ENCODE peak calls at places on chromosomes 2 and 18, in seven cellular contexts. M is esophagus squamous epithelium, T is sigmoid colon, E is endodermal cell, A is stomach, U is pancreas, R is A549. O is an unnamed sample.
A peak's percentile ranks its signal among the peaks of the same experiment; 100 is the strongest.

GRCh38 chr2:42944744-42945415 is 152.5 kb upstream of the HAAO start:
- DNase-seq in R (peak; percentile 44), U (no peak), M (no peak), E (no peak), T (no peak), A (no peak), O (no peak)

GRCh38 chr2:142834003-142834402 is 43.5 kb upstream of the KYNU start:
- DNase-seq in U (no peak), A (no peak), T (no peak), M (no peak), R (no peak), E (no peak), O (no peak)

GRCh38 chr2:6072757-6073156 is 380.6 kb downstream of the SOX11 start:
- DNase-seq in M (no peak), A (no peak), U (no peak), T (no peak), R (no peak), E (no peak), O (no peak)

GRCh38 chr18:9079863-9080528 is 22.5 kb upstream of the NDUFV2 start:
- DNase-seq in E (no peak), U (no peak), T (no peak), A (no peak), R (no peak), M (no peak), O (no peak)

GRCh38 chr2:114464961-114465706 is 22.7 kb downstream of the DPP10 start:
- DNase-seq in T (no peak), R (no peak), E (no peak), U (no peak), A (no peak), M (no peak), O (no peak)

GRCh38 chr2:196821195-196821594 is 12.0 kb upstream of the C2orf66 start:
- DNase-seq in E (no peak), M (no peak), A (no peak), T (no peak), U (no peak), R (no peak), O (no peak)

GRCh38 chr2:199851886-199852285 is 894 bp upstream of the FTCDNL1 start:
- DNase-seq in M (no peak), T (no peak), A (no peak), R (no peak), U (no peak), E (no peak), O (no peak)

GRCh38 chr18:78625446-78625845 is 354.2 kb upstream of the SALL3 start:
- DNase-seq in U (no peak), E (no peak), M (no peak), A (no peak), T (no peak), R (no peak), O (no peak)

GRCh38 chr2:42566837-42567251 is 1.6 kb upstream of the MTA3 start:
- DNase-seq in U (no peak), R (no peak), T (no peak), E (no peak), A (no peak), M (no peak), O (no peak)

GRCh38 chr2:26723475-26723874 is 31.0 kb downstream of the KCNK3 start:
- DNase-seq in U (no peak), A (no peak), T (no peak), M (no peak), R (no peak), E (no peak), O (no peak)

GRCh38 chr18:80166240-80166639 is 57.2 kb downstream of the ADNP2 start:
- DNase-seq in T (no peak), A (peak; percentile 15), R (no peak), U (no peak), M (no peak), E (no peak), O (no peak)

GRCh38 chr2:164625378-164625971 is 4.2 kb upstream of the GRB14 start:
- DNase-seq in R (no peak), T (no peak), M (no peak), E (no peak), U (no peak), A (no peak), O (no peak)

GRCh38 chr2:82062469-82062868 is 1757.9 kb upstream of the LRRTM1 start:
- DNase-seq in R (no peak), A (no peak), E (no peak), U (no peak), M (no peak), T (no peak), O (no peak)

GRCh38 chr2:105847056-105847455 is 102.3 kb downstream of the NCK2 start:
- DNase-seq in T (no peak), U (no peak), R (no peak), M (no peak), E (no peak), A (no peak), O (no peak)

GRCh38 chr2:235041221-235041917 is 89.6 kb downstream of the SH3BP4 start:
- DNase-seq in R (no peak), U (no peak), E (no peak), A (no peak), M (no peak), T (no peak), O (no peak)

GRCh38 chr2:232897386-232897970 is 27.4 kb downstream of the SNORC start:
- DNase-seq in R (no peak), T (no peak), U (no peak), M (no peak), A (peak; percentile 19), E (peak; percentile 31), O (no peak)

GRCh38 chr2:128791983-128792315 is 473.3 kb upstream of the HS6ST1 start:
- DNase-seq in M (no peak), R (no peak), E (no peak), T (no peak), U (no peak), A (no peak), O (no peak)

GRCh38 chr2:121284424-121285076 is 452 bp downstream of the TFCP2L1 start:
- DNase-seq in M (no peak), A (no peak), U (peak; percentile 54), R (peak; percentile 14), T (no peak), E (peak; percentile 76), O (no peak)

GRCh38 chr18:10164241-10165160 is 250.7 kb downstream of the VAPA start:
- DNase-seq in E (no peak), M (no peak), T (no peak), A (no peak), R (no peak), U (peak; percentile 41), O (no peak)

GRCh38 chr2:237859082-237859433 is 365 bp upstream of the RAMP1 start:
- DNase-seq in R (no peak), M (no peak), E (peak; percentile 69), T (peak; percentile 72), U (peak; percentile 52), A (no peak), O (no peak)

GRCh38 chr2:134466141-134466540 is 212.3 kb downstream of the MGAT5 start:
- DNase-seq in T (no peak), U (no peak), E (peak; percentile 80), A (peak; percentile 46), R (peak; percentile 55), M (no peak), O (no peak)
- TF ChIP-seq CTCF in T (no peak), U (no peak), E (peak; percentile 79), A (peak; percentile 22), R (peak; percentile 36), M (no peak), O (peak; percentile 54)

GRCh38 chr18:27668126-27668525 is 483.0 kb upstream of the CHST9 start:
- DNase-seq in E (no peak), A (no peak), T (no peak), U (no peak), M (no peak), R (no peak), O (no peak)

GRCh38 chr18:27667064-27667463 is 482.0 kb upstream of the CHST9 start:
- DNase-seq in R (no peak), A (no peak), U (no peak), E (no peak), T (no peak), M (no peak), O (no peak)

GRCh38 chr18:27666070-27666469 is 481.0 kb upstream of the CHST9 start:
- DNase-seq in E (no peak), T (no peak), R (no peak), U (no peak), M (no peak), A (no peak), O (no peak)

GRCh38 chr18:27662537-27662936 is 477.4 kb upstream of the CHST9 start:
- DNase-seq in E (no peak), R (no peak), U (no peak), M (no peak), A (no peak), T (no peak), O (no peak)

DNA sequence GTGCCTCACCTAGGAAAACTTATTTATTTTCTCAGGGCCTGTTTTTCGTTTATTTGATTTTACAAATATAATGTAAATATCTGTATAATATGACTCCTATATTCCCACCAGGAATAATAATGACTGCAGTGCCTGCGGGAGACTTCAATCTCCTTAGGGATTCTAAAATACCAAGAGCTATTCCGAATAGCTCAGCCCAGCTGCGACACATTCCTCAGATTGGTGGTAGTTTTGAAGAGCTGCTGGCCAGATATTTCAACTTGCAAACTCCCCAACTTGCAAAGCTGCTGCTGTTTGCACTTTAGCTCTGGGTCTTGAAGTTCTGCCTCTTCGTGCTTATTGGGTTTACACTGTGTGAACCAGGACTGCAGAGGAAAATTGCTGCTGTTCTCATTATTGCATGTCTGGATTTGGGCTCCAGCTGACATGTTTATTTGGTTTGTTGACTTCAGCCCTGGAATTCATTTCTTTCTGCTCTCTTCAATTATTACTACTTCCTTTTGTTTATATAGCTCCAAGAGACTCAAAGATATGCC is 480.2 kb upstream of the CHST9 start:
- DNase-seq in M (no peak), T (no peak), U (no peak), E (peak; percentile 68), A (no peak), R (no peak), O (no peak)
- H3K4me1 ChIP-seq in M (no peaks in the 10 kb centered on the region), T (no peaks in the 10 kb centered on the region), U (no peaks in the 10 kb centered on the region), E (peaks cover 34% of the 10 kb centered on the region), A (no peaks in the 10 kb centered on the region), R (no peaks in the 10 kb centered on the region), O (no peaks in the 10 kb centered on the region)

DNA sequence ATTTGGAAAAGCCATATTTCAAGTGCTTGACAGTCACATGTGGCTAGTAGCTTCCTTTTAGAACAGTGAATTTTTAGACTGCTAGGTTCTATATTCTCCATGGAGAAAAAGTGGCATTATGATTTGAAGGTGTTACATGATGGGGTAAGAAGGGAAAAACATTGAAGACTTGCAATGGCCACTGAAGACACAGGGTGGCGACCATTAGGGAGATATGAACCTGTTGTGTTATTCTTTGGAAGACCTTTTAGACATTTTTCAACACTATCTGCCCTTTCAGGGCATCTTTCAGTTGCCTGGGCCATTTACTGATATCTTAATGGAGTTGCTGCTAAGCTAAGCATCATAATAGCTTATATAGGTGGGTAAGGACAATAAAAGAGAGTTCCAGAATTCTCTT is 1387.2 kb downstream of the SUCLG1 start:
- DNase-seq in R (no peak), M (no peak), T (no peak), U (no peak), E (no peak), A (no peak), O (no peak)
- H3K9me3 ChIP-seq in R (peaks cover 3% of the 10 kb centered on the region), M (no peaks in the 10 kb centered on the region), T (no peaks in the 10 kb centered on the region), U (no peaks in the 10 kb centered on the region), E (no peaks in the 10 kb centered on the region), A (no peaks in the 10 kb centered on the region), O (no peaks in the 10 kb centered on the region)

DNA sequence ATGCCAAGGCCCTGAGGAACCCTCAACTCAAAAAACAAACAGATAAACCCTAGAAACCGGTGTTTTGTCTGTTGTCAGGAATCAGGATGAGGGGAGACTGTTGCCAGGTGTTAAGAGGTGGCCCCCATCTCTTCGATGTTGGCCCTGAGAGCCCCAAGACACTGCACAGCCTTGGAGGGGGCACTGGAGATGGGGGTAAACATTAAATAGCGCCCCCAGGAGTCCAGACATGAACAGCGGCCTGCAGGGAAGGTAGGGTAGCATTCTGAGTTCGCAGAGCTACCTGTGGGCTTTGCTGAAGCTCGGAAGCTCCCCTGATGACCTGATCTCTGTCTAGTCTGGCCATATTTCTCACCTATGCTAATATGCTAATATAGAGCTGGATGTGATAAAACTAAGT is 97.6 kb upstream of the SMAD2 start:
- DNase-seq in R (no peak), M (no peak), T (peak; percentile 20), U (no peak), E (no peak), A (no peak), O (no peak)
- TF ChIP-seq CTCF in R (no peak), M (no peak), T (no peak), U (no peak), E (peak; percentile 63), A (no peak), O (no peak)

O was measured in RWPE2.